ENCODE peak calls at places on chromosomes 13 and 19, in ten cellular contexts. Y, V, Q, D, C, T, U, N, M and G are unnamed samples.

GRCh38 chr13:51292000-51292550 is 47.4 kb upstream of the SERPINE3 start:
- DNase-seq in Y (no peak), V (peak), Q (peak), D (no peak), C (no peak), T (no peak), U (no peak), N (no peak), M (peak), G (no peak)

GRCh38 chr13:23828866-23829265 is 60.3 kb downstream of the MIPEP start:
- DNase-seq in Y (no peak), V (no peak), Q (peak), D (no peak), C (no peak), T (no peak), U (no peak), N (no peak), M (peak), G (no peak)

GRCh38 chr19:28393574-28394336 is 819.2 kb downstream of the UQCRFS1 start:
- DNase-seq in Y (no peak), V (no peak), Q (no peak), D (peak), C (peak), T (no peak), U (no peak), N (no peak), M (peak), G (no peak)

GRCh38 chr19:6800991-6801396 is 28.5 kb downstream of the VAV1 start:
- DNase-seq in Y (no peak), V (peak), Q (peak), D (no peak), C (no peak), T (no peak), U (no peak), N (no peak), M (peak), G (no peak)

GRCh38 chr13:36461472-36461871 is 29.2 kb downstream of the CCNA1 start:
- DNase-seq in Y (no peak), V (no peak), Q (no peak), D (no peak), C (no peak), T (no peak), U (no peak), N (no peak), M (no peak), G (no peak)

GRCh38 chr13:26529441-26529840 is 28.0 kb upstream of the WASF3 start:
- DNase-seq in Y (no peak), V (peak), Q (peak), D (peak), C (peak), T (no peak), U (peak), N (no peak), M (peak), G (no peak)

GRCh38 chr13:112812306-112813034 is 122.6 kb downstream of the ATP11A start:
- DNase-seq in Y (no peak), V (no peak), Q (no peak), D (no peak), C (no peak), T (no peak), U (no peak), N (no peak), M (no peak), G (no peak)

GRCh38 chr19:1076951-1077350 is 10.0 kb downstream of the ARHGAP45 start:
- DNase-seq in Y (peak), V (peak), Q (no peak), D (no peak), C (no peak), T (peak), U (peak), N (peak), M (peak), G (peak)

GRCh38 chr19:9936151-9937000 is at the start of gene OLFM2:
- DNase-seq in Y (no peak), V (no peak), Q (no peak), D (peak), C (peak), T (no peak), U (peak), N (no peak), M (peak), G (no peak)

GRCh38 chr13:33970746-33971145 is 152.8 kb downstream of the RFC3 start:
- DNase-seq in Y (no peak), V (no peak), Q (no peak), D (no peak), C (no peak), T (no peak), U (peak), N (no peak), M (no peak), G (no peak)

GRCh38 chr13:44079413-44080205 is 199.9 kb downstream of the LACC1 start:
- DNase-seq in Y (no peak), V (no peak), Q (no peak), D (peak), C (peak), T (no peak), U (no peak), N (no peak), M (no peak), G (no peak)

GRCh38 chr13:28423010-28423409 is 71.9 kb downstream of the FLT1 start:
- DNase-seq in Y (peak), V (no peak), Q (no peak), D (no peak), C (no peak), T (no peak), U (peak), N (peak), M (no peak), G (no peak)

GRCh38 chr13:112078879-112079526 is 12.1 kb downstream of the SOX1 start:
- DNase-seq in Y (no peak), V (no peak), Q (no peak), D (peak), C (peak), T (no peak), U (no peak), N (no peak), M (no peak), G (no peak)

GRCh38 chr19:53328967-53329366 is 4.6 kb upstream of the ZNF845 start:
- DNase-seq in Y (peak), V (no peak), Q (peak), D (no peak), C (peak), T (peak), U (peak), N (no peak), M (peak), G (no peak)

GRCh38 chr19:27872370-27872769 is 1340.6 kb downstream of the UQCRFS1 start:
- DNase-seq in Y (no peak), V (no peak), Q (no peak), D (no peak), C (no peak), T (no peak), U (no peak), N (no peak), M (no peak), G (no peak)

GRCh38 chr19:46494936-46495788 is 505 bp downstream of the PNMA8B start:
- DNase-seq in Y (no peak), V (no peak), Q (no peak), D (peak), C (peak), T (no peak), U (peak), N (no peak), M (no peak), G (no peak)

GRCh38 chr13:42216422-42216735 is 55.6 kb upstream of the AKAP11 start:
- DNase-seq in Y (no peak), V (no peak), Q (no peak), D (no peak), C (no peak), T (no peak), U (no peak), N (no peak), M (no peak), G (no peak)

GRCh38 chr19:39908803-39909202 is 25.6 kb downstream of the FCGBP start:
- DNase-seq in Y (no peak), V (no peak), Q (no peak), D (no peak), C (no peak), T (no peak), U (no peak), N (no peak), M (no peak), G (no peak)

GRCh38 chr19:33686246-33686645 is 64.5 kb downstream of the CHST8 start:
- DNase-seq in Y (no peak), V (no peak), Q (no peak), D (no peak), C (no peak), T (no peak), U (peak), N (no peak), M (no peak), G (no peak)

GRCh38 chr13:28657784-28658538 is 969 bp upstream of the POMP start:
- DNase-seq in Y (no peak), V (no peak), Q (peak), D (peak), C (no peak), T (no peak), U (no peak), N (no peak), M (peak), G (no peak)

GRCh38 chr19:12772323-12772722 is 3.0 kb downstream of the HOOK2 start:
- DNase-seq in Y (no peak), V (no peak), Q (no peak), D (no peak), C (no peak), T (no peak), U (peak), N (no peak), M (no peak), G (no peak)

GRCh38 chr13:26787961-26788360 is 27.4 kb upstream of the GPR12 start:
- DNase-seq in Y (no peak), V (no peak), Q (no peak), D (no peak), C (no peak), T (no peak), U (no peak), N (no peak), M (no peak), G (no peak)

GRCh38 chr19:57099199-57099661 is 20.6 kb upstream of the USP29 start:
- DNase-seq in Y (peak), V (peak), Q (peak), D (peak), C (peak), T (peak), U (peak), N (no peak), M (peak), G (no peak)

GRCh38 chr19:19342086-19343015 is 21.7 kb downstream of the MAU2 start:
- DNase-seq in Y (peak), V (peak), Q (peak), D (peak), C (peak), T (no peak), U (peak), N (no peak), M (peak), G (no peak)

DNA sequence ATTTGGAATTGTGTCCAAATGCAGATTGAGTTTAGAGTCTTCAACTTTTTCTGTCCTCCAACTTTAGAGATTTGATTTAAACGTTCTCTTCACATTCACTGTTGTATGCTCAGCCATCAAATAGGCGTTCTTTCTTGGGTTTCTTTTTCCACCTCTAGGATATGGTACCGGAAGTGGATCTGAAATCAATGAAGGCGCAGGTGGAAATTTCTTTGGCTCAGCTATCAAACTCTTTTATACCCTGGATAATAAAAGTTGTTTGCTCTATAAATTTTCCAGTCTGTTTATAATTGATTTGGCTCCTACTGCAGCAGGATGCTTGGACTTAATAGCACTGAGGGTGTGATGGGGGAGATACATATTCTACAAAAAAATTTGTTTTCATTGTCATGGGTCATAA is 1.6 kb downstream of the COG3 start:
- DNase-seq in Y (no peak), V (no peak), Q (no peak), D (no peak), C (no peak), T (no peak), U (no peak), N (no peak), M (no peak), G (no peak)
- H3K4me3 ChIP-seq in Y (peak), V (peak), Q (no peak), D (peak), C (peak), T (no peak), U (no peak), N (peak), M (peak), G (peak)

GRCh38 chr13:24891476-24892108 is 127.6 kb downstream of the RNF17 start:
- DNase-seq in Y (no peak), V (no peak), Q (no peak), D (no peak), C (no peak), T (no peak), U (no peak), N (no peak), M (no peak), G (no peak)

GRCh38 chr13:24887759-24888158 is 123.8 kb downstream of the RNF17 start:
- DNase-seq in Y (no peak), V (no peak), Q (no peak), D (no peak), C (no peak), T (no peak), U (no peak), N (no peak), M (no peak), G (no peak)

GRCh38 chr13:24892844-24893243 is 128.9 kb downstream of the RNF17 start:
- DNase-seq in Y (no peak), V (no peak), Q (no peak), D (no peak), C (no peak), T (no peak), U (no peak), N (no peak), M (no peak), G (no peak)

GRCh38 chr13:24888291-24888931 is 124.4 kb downstream of the RNF17 start:
- DNase-seq in Y (no peak), V (no peak), Q (no peak), D (no peak), C (peak), T (no peak), U (no peak), N (no peak), M (no peak), G (no peak)

DNA sequence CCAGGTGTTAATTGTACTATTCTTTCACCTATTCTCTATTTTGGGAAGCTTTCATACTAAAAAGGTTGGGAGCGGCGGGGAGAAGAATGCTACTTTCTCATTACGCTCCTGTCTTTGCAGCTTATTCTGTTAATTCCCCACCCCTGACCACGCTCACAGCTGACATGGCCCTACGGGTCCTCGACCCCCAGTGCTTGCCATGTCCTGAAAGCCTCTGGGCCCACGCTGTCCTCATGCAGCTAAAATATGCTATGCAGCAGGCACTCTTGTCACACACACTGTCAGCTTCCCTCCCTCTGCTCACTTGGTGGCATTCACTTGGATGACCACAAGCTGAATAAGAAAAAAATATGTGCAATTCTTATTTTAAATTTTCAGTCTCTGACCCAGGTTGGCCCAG is 126.3 kb downstream of the RNF17 start:
- DNase-seq in Y (no peak), V (no peak), Q (no peak), D (no peak), C (no peak), T (no peak), U (no peak), N (no peak), M (no peak), G (no peak)
- H3K27ac ChIP-seq in Y (no peak), V (no peak), Q (no peak), D (no peak), C (no peak), T (no peak), U (no peak), N (no peak), M (no peak), G (no peak)

GRCh38 chr13:20721454-20722357 is 18.2 kb downstream of the IL17D start:
- DNase-seq in Y (no peak), V (peak), Q (peak), D (peak), C (peak), T (no peak), U (peak), N (no peak), M (peak), G (no peak)
- H3K4me3 ChIP-seq in Y (peak), V (peak), Q (peak), D (peak), C (peak), T (no peak), U (peak), N (peak), M (peak), G (peak)

GRCh38 chr19:41547569-41547968 is 28.4 kb upstream of the CEACAM21 start:
- DNase-seq in Y (no peak), V (no peak), Q (no peak), D (no peak), C (no peak), T (no peak), U (no peak), N (no peak), M (no peak), G (no peak)
- H3K27ac ChIP-seq in Y (no peak), V (no peak), Q (no peak), D (no peak), C (no peak), T (peak), U (no peak), N (no peak), M (no peak), G (no peak)

GRCh38 chr19:36225219-36225892 is 10.4 kb downstream of the ZNF146 start:
- DNase-seq in Y (no peak), V (peak), Q (peak), D (no peak), C (no peak), T (no peak), U (no peak), N (no peak), M (peak), G (no peak)
- H3K4me3 ChIP-seq in Y (no peak), V (no peak), Q (no peak), D (no peak), C (no peak), T (no peak), U (no peak), N (no peak), M (peak), G (no peak)

GRCh38 chr13:72970301-72970880 is 88.4 kb upstream of the KLF5 start:
- DNase-seq in Y (no peak), V (no peak), Q (no peak), D (no peak), C (no peak), T (no peak), U (no peak), N (no peak), M (no peak), G (no peak)
- H3K27ac ChIP-seq in Y (no peak), V (no peak), Q (no peak), D (no peak), C (no peak), T (no peak), U (no peak), N (no peak), M (no peak), G (peak)

GRCh38 chr19:4303778-4304508 is 455 bp upstream of the FSD1 start:
- DNase-seq in Y (no peak), V (no peak), Q (no peak), D (no peak), C (no peak), T (no peak), U (no peak), N (no peak), M (no peak), G (no peak)

GRCh38 chr19:4302238-4302630 is at the start of gene TMIGD2:
- DNase-seq in Y (no peak), V (no peak), Q (no peak), D (no peak), C (no peak), T (peak), U (no peak), N (no peak), M (no peak), G (no peak)

GRCh38 chr19:4304509-4305252 is at the start of gene FSD1:
- DNase-seq in Y (no peak), V (peak), Q (peak), D (peak), C (peak), T (peak), U (peak), N (no peak), M (peak), G (no peak)

GRCh38 chr19:4305659-4306058 is 1.3 kb downstream of the FSD1 start:
- DNase-seq in Y (no peak), V (no peak), Q (no peak), D (no peak), C (no peak), T (no peak), U (no peak), N (no peak), M (no peak), G (no peak)

GRCh38 chr19:4305253-4305612 is 835 bp downstream of the FSD1 start:
- DNase-seq in Y (no peak), V (no peak), Q (no peak), D (no peak), C (peak), T (no peak), U (no peak), N (no peak), M (no peak), G (no peak)
- H3K4me3 ChIP-seq in Y (no peak), V (no peak), Q (no peak), D (peak), C (peak), T (no peak), U (no peak), N (no peak), M (no peak), G (no peak)

DNA sequence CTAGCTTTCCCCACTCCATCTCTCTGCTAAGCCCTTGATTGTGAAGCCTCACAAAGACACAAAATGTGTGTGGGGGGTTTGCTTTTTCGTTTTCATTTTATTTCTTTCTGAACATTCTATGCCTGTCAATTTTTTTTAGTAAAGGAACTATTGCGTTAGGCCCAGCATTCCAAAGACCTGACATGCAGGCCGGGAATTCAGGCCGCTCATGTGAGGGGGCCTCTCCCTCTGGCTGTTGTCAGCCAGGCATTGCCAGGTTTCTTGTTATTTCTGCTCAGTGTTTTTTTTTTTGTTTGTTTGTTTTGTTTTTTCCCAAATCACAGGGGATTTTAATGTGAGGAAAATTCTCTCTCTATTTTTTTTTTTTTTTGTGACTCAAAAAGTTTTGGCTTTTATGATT is 10.3 kb upstream of the MEDAG start:
- DNase-seq in Y (no peak), V (no peak), Q (peak), D (peak), C (peak), T (no peak), U (peak), N (peak), M (peak), G (no peak)
- H3K27ac ChIP-seq in Y (no peak), V (no peak), Q (peak), D (no peak), C (no peak), T (no peak), U (peak), N (peak), M (peak), G (peak)

GRCh38 chr19:49340069-49340864 is 5.1 kb downstream of the CD37 start:
- DNase-seq in Y (peak), V (no peak), Q (no peak), D (peak), C (peak), T (no peak), U (peak), N (no peak), M (peak), G (no peak)
- H3K4me3 ChIP-seq in Y (peak), V (peak), Q (no peak), D (no peak), C (peak), T (no peak), U (peak), N (peak), M (peak), G (peak)